ENCODE peak calls at places on chromosomes 5 and 9, in nine cellular contexts. J, B, K, O, M, G, U, Q and W are unnamed samples.

GRCh38 chr5:102628449-102629175 is 126.5 kb upstream of the PAM start:
- DNase-seq in J (no peak), B (no peak), K (no peak), O (peak), M (no peak), G (no peak), U (no peak), Q (no peak), W (no peak)

GRCh38 chr5:172886974-172887491 is 53.0 kb downstream of the ERGIC1 start:
- DNase-seq in J (peak), B (peak), K (no peak), O (peak), M (no peak), G (peak), U (peak), Q (no peak), W (peak)

GRCh38 chr5:172637740-172638139 is 3.3 kb upstream of the NEURL1B start:
- DNase-seq in J (peak), B (no peak), K (no peak), O (no peak), M (no peak), G (no peak), U (no peak), Q (no peak), W (no peak)

GRCh38 chr5:8478308-8478707 is 609.4 kb downstream of the MTRR start:
- DNase-seq in J (no peak), B (no peak), K (no peak), O (no peak), M (no peak), G (no peak), U (no peak), Q (no peak), W (no peak)

GRCh38 chr5:42434047-42434724 is 10.9 kb downstream of the GHR start:
- DNase-seq in J (no peak), B (no peak), K (no peak), O (no peak), M (no peak), G (no peak), U (no peak), Q (no peak), W (no peak)

GRCh38 chr5:13745508-13745907 is 199.0 kb downstream of the DNAH5 start:
- DNase-seq in J (no peak), B (peak), K (no peak), O (peak), M (no peak), G (no peak), U (peak), Q (no peak), W (no peak)

GRCh38 chr5:73311291-73312110 is 137.1 kb downstream of the FOXD1 start:
- DNase-seq in J (no peak), B (no peak), K (no peak), O (peak), M (no peak), G (peak), U (peak), Q (no peak), W (no peak)

GRCh38 chr5:28766565-28767158 is 1728.3 kb upstream of the CDH9 start:
- DNase-seq in J (no peak), B (peak), K (peak), O (peak), M (no peak), G (peak), U (no peak), Q (peak), W (no peak)

GRCh38 chr5:96978812-96979449 is 43.1 kb downstream of the LNPEP start:
- DNase-seq in J (no peak), B (no peak), K (no peak), O (peak), M (no peak), G (no peak), U (no peak), Q (no peak), W (no peak)

GRCh38 chr9:100819980-100820379 is 208.5 kb upstream of the PLPPR1 start:
- DNase-seq in J (no peak), B (no peak), K (no peak), O (no peak), M (no peak), G (no peak), U (no peak), Q (no peak), W (no peak)

GRCh38 chr5:56585466-56585865 is 229.9 kb upstream of the MAP3K1 start:
- DNase-seq in J (no peak), B (no peak), K (no peak), O (peak), M (no peak), G (no peak), U (no peak), Q (no peak), W (no peak)

GRCh38 chr5:60516688-60517087 is 183.3 kb downstream of the DEPDC1B start:
- DNase-seq in J (no peak), B (no peak), K (no peak), O (no peak), M (no peak), G (no peak), U (no peak), Q (no peak), W (no peak)

GRCh38 chr9:90998573-90998972 is 197.0 kb downstream of the SYK start:
- DNase-seq in J (no peak), B (no peak), K (peak), O (no peak), M (no peak), G (no peak), U (no peak), Q (no peak), W (no peak)

GRCh38 chr5:125316913-125317545 is 570.6 kb upstream of the ZNF608 start:
- DNase-seq in J (no peak), B (no peak), K (no peak), O (no peak), M (no peak), G (no peak), U (no peak), Q (peak), W (no peak)

GRCh38 chr9:107273634-107274033 is 9.4 kb upstream of the RAD23B start:
- DNase-seq in J (no peak), B (no peak), K (no peak), O (no peak), M (no peak), G (no peak), U (no peak), Q (no peak), W (no peak)

GRCh38 chr5:111278824-111279504 is 54.8 kb downstream of the CAMK4 start:
- DNase-seq in J (peak), B (peak), K (no peak), O (peak), M (peak), G (peak), U (no peak), Q (peak), W (peak)

GRCh38 chr5:157549954-157550549 is 25.5 kb downstream of the ADAM19 start:
- DNase-seq in J (no peak), B (peak), K (no peak), O (no peak), M (no peak), G (no peak), U (no peak), Q (no peak), W (no peak)

GRCh38 chr5:68251386-68251785 is 35.8 kb downstream of the PIK3R1 start:
- DNase-seq in J (no peak), B (no peak), K (no peak), O (no peak), M (peak), G (peak), U (no peak), Q (no peak), W (no peak)

GRCh38 chr5:57172466-57172961 is 1.3 kb upstream of the GPBP1 start:
- DNase-seq in J (no peak), B (no peak), K (peak), O (peak), M (no peak), G (peak), U (no peak), Q (peak), W (no peak)

GRCh38 chr5:54601832-54602231 is 84.3 kb downstream of the SNX18 start:
- DNase-seq in J (no peak), B (no peak), K (no peak), O (no peak), M (no peak), G (peak), U (no peak), Q (no peak), W (no peak)

GRCh38 chr5:74556631-74557595 is 83.6 kb downstream of the ENC1 start:
- DNase-seq in J (no peak), B (no peak), K (no peak), O (peak), M (no peak), G (peak), U (no peak), Q (peak), W (no peak)

GRCh38 chr9:25003686-25004085 is 458.0 kb upstream of the IZUMO3 start:
- DNase-seq in J (no peak), B (peak), K (no peak), O (no peak), M (no peak), G (no peak), U (no peak), Q (no peak), W (no peak)

GRCh38 chr5:1840741-1841521 is 39.7 kb downstream of the NDUFS6 start:
- DNase-seq in J (no peak), B (no peak), K (no peak), O (no peak), M (no peak), G (peak), U (no peak), Q (peak), W (no peak)

GRCh38 chr5:109589983-109590382 is 99.7 kb upstream of the MAN2A1 start:
- DNase-seq in J (no peak), B (no peak), K (no peak), O (no peak), M (no peak), G (peak), U (no peak), Q (no peak), W (no peak)

GRCh38 chr9:134863941-134864820 is 16.4 kb upstream of the FCN2 start:
- DNase-seq in J (peak), B (no peak), K (no peak), O (no peak), M (no peak), G (peak), U (no peak), Q (no peak), W (no peak)

GRCh38 chr5:154653764-154654483 is 101.3 kb upstream of the LARP1 start:
- DNase-seq in J (no peak), B (no peak), K (no peak), O (no peak), M (no peak), G (peak), U (no peak), Q (peak), W (no peak)

GRCh38 chr9:121636411-121636865 is 15.0 kb upstream of the DAB2IP start:
- DNase-seq in J (peak), B (no peak), K (no peak), O (peak), M (no peak), G (peak), U (no peak), Q (peak), W (peak)

GRCh38 chr5:146796911-146797310 is 81.6 kb downstream of the PPP2R2B start:
- DNase-seq in J (no peak), B (no peak), K (no peak), O (no peak), M (no peak), G (no peak), U (no peak), Q (no peak), W (no peak)

GRCh38 chr9:136994885-136995224 is 1.5 kb downstream of the CLIC3 start:
- DNase-seq in J (no peak), B (no peak), K (no peak), O (no peak), M (no peak), G (no peak), U (no peak), Q (no peak), W (no peak)

GRCh38 chr9:112188884-112189283 is 13.8 kb upstream of the SUSD1 start:
- DNase-seq in J (no peak), B (no peak), K (no peak), O (no peak), M (no peak), G (no peak), U (no peak), Q (no peak), W (no peak)